ENCODE peak calls at places on chromosomes 12 and 14, in four cellular contexts. Q is pancreas; E is CD8-positive, alpha-beta T cell; S is adrenal gland. Y is an unnamed sample.

GRCh38 chr14:73758392-73759182 is 44.4 kb upstream of the PNMA1 start:
- DNase-seq in Q (peak; percentile 77), E (peak; percentile 83), S (peak; percentile 66), Y (no peak)

GRCh38 chr12:56346663-56347062 is 8.0 kb downstream of the IL23A start:
- DNase-seq in Q (no peak), E (peak; percentile 28), S (no peak), Y (no peak)

GRCh38 chr12:22792198-22792597 is 167.2 kb downstream of the ETNK1 start:
- DNase-seq in Q (no peak), E (no peak), S (no peak), Y (no peak)

GRCh38 chr12:93591137-93591868 is 18.8 kb downstream of the SOCS2 start:
- DNase-seq in Q (peak; percentile 59), E (peak; percentile 30), S (peak; percentile 92), Y (peak; percentile 90)

GRCh38 chr12:94560416-94561221 is 89.7 kb downstream of the TMCC3 start:
- DNase-seq in Q (no peak), E (no peak), S (peak; percentile 70), Y (no peak)

GRCh38 chr12:116861331-116861730 is 19.9 kb downstream of the HRK start:
- DNase-seq in Q (peak; percentile 11), E (peak; percentile 44), S (peak; percentile 48), Y (no peak)

GRCh38 chr12:72271401-72271740 is 799 bp upstream of the TRHDE start:
- DNase-seq in Q (peak; percentile 82), E (no peak), S (no peak), Y (no peak)

GRCh38 chr14:47442206-47442605 is 233.2 kb downstream of the MDGA2 start:
- DNase-seq in Q (no peak), E (no peak), S (peak; percentile 7), Y (no peak)

GRCh38 chr14:76810953-76811400 is 1.7 kb downstream of the ANGEL1 start:
- DNase-seq in Q (no peak), E (no peak), S (peak; percentile 53), Y (no peak)

GRCh38 chr12:96510306-96510764 is 21.0 kb downstream of the CFAP54 start:
- DNase-seq in Q (no peak), E (no peak), S (no peak), Y (no peak)

GRCh38 chr14:63857467-63858030 is 4.7 kb downstream of the SYNE2 start:
- DNase-seq in Q (no peak), E (peak; percentile 50), S (no peak), Y (no peak)

GRCh38 chr12:45634273-45634917 is 95.1 kb upstream of the ARID2 start:
- DNase-seq in Q (no peak), E (no peak), S (no peak), Y (no peak)

GRCh38 chr12:19546027-19546426 is 106.7 kb downstream of the AEBP2 start:
- DNase-seq in Q (no peak), E (no peak), S (no peak), Y (no peak)

GRCh38 chr14:101128478-101129450 is 225.2 kb upstream of the RTL1 start:
- DNase-seq in Q (no peak), E (no peak), S (no peak), Y (peak; percentile 40)

GRCh38 chr12:88993655-88994054 is 358.6 kb downstream of the DUSP6 start:
- DNase-seq in Q (no peak), E (no peak), S (no peak), Y (no peak)

GRCh38 chr12:113439606-113440030 is 17.4 kb downstream of the SDSL start:
- DNase-seq in Q (peak; percentile 27), E (no peak), S (peak; percentile 51), Y (no peak)

GRCh38 chr14:54796961-54797360 is 105.7 kb downstream of the GCH1 start:
- DNase-seq in Q (no peak), E (no peak), S (no peak), Y (peak; percentile 14)

GRCh38 chr12:28936221-28936620 is 212.9 kb upstream of the FAR2 start:
- DNase-seq in Q (no peak), E (no peak), S (no peak), Y (no peak)

GRCh38 chr12:96400631-96401060 is 407 bp upstream of the CDK17 start:
- DNase-seq in Q (no peak), E (no peak), S (no peak), Y (no peak)

GRCh38 chr12:98997-99396 is 32.4 kb downstream of the IQSEC3 start:
- DNase-seq in Q (no peak), E (no peak), S (no peak), Y (no peak)

GRCh38 chr12:12715459-12716150 is 1.6 kb upstream of the CDKN1B start:
- DNase-seq in Q (no peak), E (no peak), S (no peak), Y (no peak)

GRCh38 chr12:62703011-62703380 is 232.0 kb downstream of the PPM1H start:
- DNase-seq in Q (no peak), E (no peak), S (no peak), Y (no peak)

GRCh38 chr12:108136697-108137096 is 7.6 kb downstream of the WSCD2 start:
- DNase-seq in Q (no peak), E (no peak), S (no peak), Y (no peak)

GRCh38 chr14:68979722-68980552 is 835 bp upstream of the ACTN1 start:
- DNase-seq in Q (peak; percentile 35), E (no peak), S (peak; percentile 56), Y (peak; percentile 85)

GRCh38 chr14:37024166-37024565 is 148.2 kb downstream of the SLC25A21 start:
- DNase-seq in Q (no peak), E (no peak), S (no peak), Y (no peak)

GRCh38 chr12:65695077-65695865 is 129.0 kb upstream of the HMGA2 start:
- DNase-seq in Q (peak; percentile 52), E (no peak), S (peak; percentile 11), Y (no peak)

GRCh38 chr14:104749111-104749649 is 3.8 kb upstream of the SIVA1 start:
- DNase-seq in Q (no peak), E (no peak), S (no peak), Y (no peak)

GRCh38 chr14:58812050-58812690 is 174.4 kb downstream of the DACT1 start:
- DNase-seq in Q (no peak), E (no peak), S (peak; percentile 34), Y (no peak)
- H3K27ac ChIP-seq in Q (no peak overlapping the region), E (no peak overlapping the region), S (no peak overlapping the region), Y (no peak overlapping the region)

DNA sequence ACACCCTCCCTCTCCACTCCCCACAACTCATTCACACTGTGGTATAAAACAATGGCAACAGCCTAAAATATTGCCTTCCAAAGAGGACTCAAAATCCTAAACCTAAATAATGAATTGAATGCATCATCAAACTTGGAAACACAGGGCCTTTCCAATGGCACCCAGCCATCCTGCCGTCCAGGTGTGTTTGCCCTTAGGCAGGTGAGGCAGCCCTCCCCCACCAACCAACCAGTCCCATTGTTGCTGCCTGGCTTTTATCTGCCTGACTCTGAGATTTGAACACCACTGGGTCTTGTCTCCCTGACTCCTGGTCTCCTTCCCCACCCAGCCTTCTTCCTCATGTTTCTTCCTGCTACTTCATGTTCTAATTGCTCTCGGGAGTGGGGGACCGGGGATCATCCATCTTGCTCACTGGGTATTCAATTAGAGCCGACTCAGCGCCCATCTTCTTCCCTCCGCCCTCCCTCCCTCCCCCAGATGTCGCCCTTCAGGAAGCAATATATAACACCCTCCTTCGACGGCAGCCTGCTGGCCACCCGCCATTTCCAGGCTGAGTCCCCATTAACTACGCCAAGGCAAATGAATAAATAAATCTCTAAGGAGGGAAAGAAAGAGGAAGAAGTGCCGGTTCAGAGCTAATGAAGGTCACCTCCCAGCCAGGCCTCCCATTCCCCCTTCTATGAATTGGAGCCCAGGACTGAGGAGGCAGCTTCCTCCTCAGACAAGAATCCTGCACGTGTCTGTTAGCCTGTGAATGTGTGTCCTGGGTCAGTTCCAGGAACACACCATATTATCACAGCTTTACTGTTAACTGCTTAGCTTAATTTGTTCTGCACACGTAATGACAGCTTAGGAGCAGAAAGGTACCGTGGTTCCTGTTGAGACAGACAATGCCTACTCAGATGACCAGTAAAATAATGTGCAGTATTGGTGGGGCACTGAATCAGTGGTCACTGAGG is 36.2 kb upstream of the NTF3 start:
- DNase-seq in Q (no peak), E (no peak), S (no peak), Y (no peak)
- H3K27ac ChIP-seq in Q (no peak overlapping the region), E (no peak overlapping the region), S (no peak overlapping the region), Y (no peak overlapping the region)

GRCh38 chr12:124487065-124487833 is 80.2 kb downstream of the NCOR2 start:
- DNase-seq in Q (no peak), E (no peak), S (peak; percentile 72), Y (no peak)

GRCh38 chr12:124487834-124488165 is 79.6 kb downstream of the NCOR2 start:
- DNase-seq in Q (no peak), E (no peak), S (no peak), Y (no peak)

GRCh38 chr12:124489915-124490583 is 77.4 kb downstream of the NCOR2 start:
- DNase-seq in Q (no peak), E (no peak), S (no peak), Y (no peak)

GRCh38 chr12:124489220-124489619 is 78.2 kb downstream of the NCOR2 start:
- DNase-seq in Q (no peak), E (no peak), S (no peak), Y (no peak)

DNA sequence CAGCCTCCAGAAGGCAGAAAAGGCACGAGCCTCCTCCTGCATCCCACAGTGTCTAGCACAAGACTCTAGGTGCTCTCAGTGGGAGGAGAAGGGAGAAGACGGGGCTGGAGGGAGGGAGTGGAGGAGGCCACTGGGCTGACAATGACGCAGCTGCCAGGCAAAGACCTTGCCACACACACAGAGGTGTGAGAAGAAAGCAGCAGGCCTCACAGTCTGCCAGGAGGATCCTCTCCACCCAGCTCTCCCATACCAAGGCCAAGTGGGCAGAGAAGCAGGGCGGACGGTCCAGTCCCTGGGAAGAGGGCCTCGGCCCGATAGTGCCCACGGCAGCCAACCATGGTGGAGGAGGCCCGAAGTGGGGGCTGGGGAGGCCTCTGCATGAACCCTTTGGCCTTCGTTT is 78.9 kb downstream of the NCOR2 start:
- DNase-seq in Q (peak; percentile 72), E (no peak), S (peak; percentile 84), Y (no peak)
- H3K27ac ChIP-seq in Q (peak overlapping the region; percentile 5), E (no peak overlapping the region), S (no peak overlapping the region), Y (no peak overlapping the region)

GRCh38 chr14:72563676-72564075 is 330.2 kb downstream of the DPF3 start:
- DNase-seq in Q (no peak), E (no peak), S (no peak), Y (no peak)

GRCh38 chr14:72567226-72567625 is 326.7 kb downstream of the DPF3 start:
- DNase-seq in Q (no peak), E (no peak), S (no peak), Y (no peak)

GRCh38 chr14:72568296-72568992 is 325.5 kb downstream of the DPF3 start:
- DNase-seq in Q (peak; percentile 20), E (no peak), S (no peak), Y (no peak)

GRCh38 chr14:72565200-72565599 is 328.7 kb downstream of the DPF3 start:
- DNase-seq in Q (no peak), E (no peak), S (no peak), Y (no peak)

GRCh38 chr14:72565917-72566316 is 328.0 kb downstream of the DPF3 start:
- DNase-seq in Q (no peak), E (no peak), S (no peak), Y (no peak)
- H3K27ac ChIP-seq in Q (no peak overlapping the region), E (no peak overlapping the region), S (no peak overlapping the region), Y (peak overlapping the region; percentile 62)